ENCODE peak calls at places on chromosomes 4 and X, in six cellular contexts. One of them, this sample, is unnamed.
A peak's percentile ranks its signal among the peaks of the same experiment; 100 is the strongest.

GRCh38 chr4:139665079-139665689 is 435 bp upstream of the MGST2 start:
- DNase-seq in A549: no peak
- DNase-seq in CD8-positive, alpha-beta memory T cell: no peak
- DNase-seq in SK-N-SH: no peak
- DNase-seq in tibial nerve: no peak
- DNase-seq in A673: no peak
- DNase-seq in this sample: no peak

GRCh38 chr4:111466821-111467605 is 678.2 kb upstream of the FAM241A start:
- DNase-seq in SK-N-SH: no peak
- DNase-seq in A673: no peak
- DNase-seq in CD8-positive, alpha-beta memory T cell: no peak
- DNase-seq in A549: no peak
- DNase-seq in tibial nerve: no peak
- DNase-seq in this sample: no peak

GRCh38 chrX:39201305-39201990 is 400.2 kb downstream of the MID1IP1 start:
- DNase-seq in A549: no peak
- DNase-seq in SK-N-SH: no peak
- DNase-seq in CD8-positive, alpha-beta memory T cell: no peak
- DNase-seq in tibial nerve: no peak
- DNase-seq in A673: no peak
- DNase-seq in this sample: no peak

GRCh38 chr4:185847352-185848078 is 35.5 kb upstream of the SORBS2 start:
- DNase-seq in SK-N-SH: peak; percentile 53
- DNase-seq in CD8-positive, alpha-beta memory T cell: no peak
- DNase-seq in A673: no peak
- DNase-seq in tibial nerve: no peak
- DNase-seq in A549: peak; percentile 77
- DNase-seq in this sample: no peak

GRCh38 chr4:147491076-147491475 is 10.2 kb downstream of the EDNRA start:
- DNase-seq in A673: no peak
- DNase-seq in A549: no peak
- DNase-seq in CD8-positive, alpha-beta memory T cell: no peak
- DNase-seq in tibial nerve: no peak
- DNase-seq in SK-N-SH: no peak
- DNase-seq in this sample: no peak

GRCh38 chr4:41154001-41154813 is 60.1 kb downstream of the APBB2 start:
- DNase-seq in A549: no peak
- DNase-seq in tibial nerve: no peak
- DNase-seq in SK-N-SH: no peak
- DNase-seq in A673: no peak
- DNase-seq in CD8-positive, alpha-beta memory T cell: no peak
- DNase-seq in this sample: no peak

GRCh38 chr4:76658231-76659102 is 223.4 kb downstream of the SHROOM3 start:
- DNase-seq in SK-N-SH: no peak
- DNase-seq in A549: no peak
- DNase-seq in CD8-positive, alpha-beta memory T cell: no peak
- DNase-seq in tibial nerve: no peak
- DNase-seq in A673: no peak
- DNase-seq in this sample: no peak

GRCh38 chr4:973431-974397 is at the start of gene DGKQ:
- DNase-seq in A673: peak; percentile 85
- DNase-seq in SK-N-SH: peak; percentile 100
- DNase-seq in CD8-positive, alpha-beta memory T cell: peak; percentile 87
- DNase-seq in A549: peak; percentile 74
- DNase-seq in tibial nerve: peak; percentile 80
- DNase-seq in this sample: peak; percentile 83

GRCh38 chrX:130263016-130263415 is 5.7 kb downstream of the ZNF280C start:
- DNase-seq in tibial nerve: no peak
- DNase-seq in A673: no peak
- DNase-seq in SK-N-SH: no peak
- DNase-seq in CD8-positive, alpha-beta memory T cell: no peak
- DNase-seq in A549: peak; percentile 1
- DNase-seq in this sample: no peak

GRCh38 chr4:128570380-128570779 is 239.1 kb upstream of the JADE1 start:
- DNase-seq in CD8-positive, alpha-beta memory T cell: no peak
- DNase-seq in SK-N-SH: no peak
- DNase-seq in A549: peak; percentile 52
- DNase-seq in tibial nerve: peak; percentile 19
- DNase-seq in A673: no peak
- DNase-seq in this sample: no peak

GRCh38 chrX:16822723-16823122 is 36.5 kb downstream of the TXLNG start:
- DNase-seq in CD8-positive, alpha-beta memory T cell: no peak
- DNase-seq in tibial nerve: no peak
- DNase-seq in SK-N-SH: no peak
- DNase-seq in A549: no peak
- DNase-seq in A673: no peak
- DNase-seq in this sample: no peak

GRCh38 chrX:37455381-37455780 is 106.2 kb downstream of the PRRG1 start:
- DNase-seq in CD8-positive, alpha-beta memory T cell: no peak
- DNase-seq in A549: no peak
- DNase-seq in A673: peak; percentile 37
- DNase-seq in tibial nerve: no peak
- DNase-seq in SK-N-SH: no peak
- DNase-seq in this sample: no peak

GRCh38 chrX:13396887-13397286 is 77.0 kb upstream of the ATXN3L start:
- DNase-seq in A549: peak; percentile 39
- DNase-seq in SK-N-SH: no peak
- DNase-seq in tibial nerve: no peak
- DNase-seq in CD8-positive, alpha-beta memory T cell: no peak
- DNase-seq in A673: no peak
- DNase-seq in this sample: no peak

GRCh38 chr4:180767330-180767729 is 1475.9 kb upstream of the TENM3 start:
- DNase-seq in SK-N-SH: no peak
- DNase-seq in CD8-positive, alpha-beta memory T cell: no peak
- DNase-seq in tibial nerve: no peak
- DNase-seq in A549: no peak
- DNase-seq in A673: no peak
- DNase-seq in this sample: no peak

GRCh38 chrX:48715876-48716502 is 19.5 kb downstream of the SUV39H1 start:
- DNase-seq in A549: no peak
- DNase-seq in CD8-positive, alpha-beta memory T cell: no peak
- DNase-seq in tibial nerve: no peak
- DNase-seq in A673: no peak
- DNase-seq in SK-N-SH: no peak
- DNase-seq in this sample: peak; percentile 21

GRCh38 chr4:70640192-70640591 is 11.6 kb downstream of the ENAM start:
- DNase-seq in A673: no peak
- DNase-seq in tibial nerve: no peak
- DNase-seq in SK-N-SH: no peak
- DNase-seq in CD8-positive, alpha-beta memory T cell: no peak
- DNase-seq in A549: no peak
- DNase-seq in this sample: no peak

GRCh38 chrX:104922206-104922621 is 298.3 kb downstream of the TEX13A start:
- DNase-seq in CD8-positive, alpha-beta memory T cell: peak; percentile 20
- DNase-seq in tibial nerve: peak; percentile 26
- DNase-seq in SK-N-SH: peak; percentile 69
- DNase-seq in A549: peak; percentile 76
- DNase-seq in A673: peak; percentile 81
- DNase-seq in this sample: peak; percentile 39

GRCh38 chr4:152045781-152046571 is 285.2 kb upstream of the GATB start:
- DNase-seq in tibial nerve: no peak
- DNase-seq in A549: peak; percentile 29
- DNase-seq in A673: peak; percentile 29
- DNase-seq in CD8-positive, alpha-beta memory T cell: no peak
- DNase-seq in SK-N-SH: no peak
- DNase-seq in this sample: peak; percentile 30

GRCh38 chr4:84937381-84937977 is 29.0 kb downstream of the WDFY3 start:
- DNase-seq in A549: no peak
- DNase-seq in CD8-positive, alpha-beta memory T cell: no peak
- DNase-seq in A673: no peak
- DNase-seq in SK-N-SH: no peak
- DNase-seq in tibial nerve: no peak
- DNase-seq in this sample: no peak

GRCh38 chr4:80226091-80226490 is 28.8 kb downstream of the PRDM8 start:
- DNase-seq in tibial nerve: no peak
- DNase-seq in A549: no peak
- DNase-seq in SK-N-SH: no peak
- DNase-seq in A673: no peak
- DNase-seq in CD8-positive, alpha-beta memory T cell: no peak
- DNase-seq in this sample: no peak

GRCh38 chr4:18869166-18869565 is 847.6 kb upstream of the LCORL start:
- DNase-seq in A549: no peak
- DNase-seq in CD8-positive, alpha-beta memory T cell: no peak
- DNase-seq in SK-N-SH: peak; percentile 9
- DNase-seq in A673: no peak
- DNase-seq in tibial nerve: no peak
- DNase-seq in this sample: no peak

GRCh38 chr4:41365726-41366125 is 109.0 kb downstream of the UCHL1 start:
- DNase-seq in A549: no peak
- DNase-seq in CD8-positive, alpha-beta memory T cell: no peak
- DNase-seq in tibial nerve: no peak
- DNase-seq in SK-N-SH: no peak
- DNase-seq in A673: no peak
- DNase-seq in this sample: no peak

GRCh38 chr4:25563071-25563564 is 92.5 kb upstream of the SLC34A2 start:
- DNase-seq in SK-N-SH: no peak
- DNase-seq in tibial nerve: no peak
- DNase-seq in A673: no peak
- DNase-seq in CD8-positive, alpha-beta memory T cell: no peak
- DNase-seq in A549: peak; percentile 69
- DNase-seq in this sample: no peak

GRCh38 chrX:47030339-47030738 is 47.9 kb upstream of the RGN start:
- DNase-seq in CD8-positive, alpha-beta memory T cell: no peak
- DNase-seq in A673: peak; percentile 85
- DNase-seq in tibial nerve: no peak
- DNase-seq in A549: peak; percentile 71
- DNase-seq in SK-N-SH: peak; percentile 41
- DNase-seq in this sample: peak; percentile 36

GRCh38 chr4:142404191-142404611 is 441.9 kb downstream of the INPP4B start:
- DNase-seq in SK-N-SH: no peak
- DNase-seq in A549: peak; percentile 54
- DNase-seq in CD8-positive, alpha-beta memory T cell: no peak
- DNase-seq in tibial nerve: no peak
- DNase-seq in A673: peak; percentile 43
- DNase-seq in this sample: no peak

GRCh38 chrX:134604701-134605271 is 53.5 kb downstream of the PLAC1 start:
- DNase-seq in SK-N-SH: no peak
- DNase-seq in A673: peak; percentile 43
- DNase-seq in tibial nerve: no peak
- DNase-seq in CD8-positive, alpha-beta memory T cell: no peak
- DNase-seq in A549: peak; percentile 54
- DNase-seq in this sample: no peak

GRCh38 chrX:20237864-20238263 is 28.8 kb downstream of the RPS6KA3 start:
- DNase-seq in CD8-positive, alpha-beta memory T cell: no peak
- DNase-seq in tibial nerve: no peak
- DNase-seq in SK-N-SH: no peak
- DNase-seq in A673: peak; percentile 8
- DNase-seq in A549: no peak
- DNase-seq in this sample: no peak

DNA sequence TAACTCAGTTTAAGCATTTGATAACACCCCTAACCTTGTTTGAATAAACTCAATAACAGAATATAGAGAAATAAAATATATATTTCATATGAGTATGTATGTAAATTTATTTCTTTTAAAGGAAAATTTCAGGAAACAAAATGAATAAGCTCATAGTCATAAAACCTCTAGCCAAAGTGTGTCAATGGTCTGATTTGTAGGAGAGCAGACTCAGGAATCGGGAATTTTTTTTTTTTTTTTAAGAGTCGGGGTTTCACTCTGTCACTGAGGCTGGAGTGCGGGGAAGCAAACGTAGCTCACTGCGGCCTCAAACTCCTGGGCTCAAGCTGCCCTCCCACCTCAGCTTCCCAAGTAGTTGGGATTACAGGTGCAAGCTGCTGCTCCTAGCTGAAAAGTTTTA is 2.4 kb downstream of the PKD2 start:
- DNase-seq in A549: no peak
- DNase-seq in A673: no peak
- DNase-seq in CD8-positive, alpha-beta memory T cell: no peak
- DNase-seq in tibial nerve: no peak
- DNase-seq in SK-N-SH: no peak
- DNase-seq in this sample: no peak
- H3K4me3 ChIP-seq in A549: no peak overlapping the region
- H3K4me3 ChIP-seq in A673: no peak overlapping the region
- H3K4me3 ChIP-seq in CD8-positive, alpha-beta memory T cell: no peak overlapping the region
- H3K4me3 ChIP-seq in tibial nerve: no peak overlapping the region
- H3K4me3 ChIP-seq in SK-N-SH: no peak overlapping the region
- H3K4me3 ChIP-seq in this sample: no peak overlapping the region

GRCh38 chr4:173174184-173175156 is 5.9 kb downstream of the GALNT7 start:
- DNase-seq in A673: no peak
- DNase-seq in CD8-positive, alpha-beta memory T cell: no peak
- DNase-seq in SK-N-SH: no peak
- DNase-seq in A549: no peak
- DNase-seq in tibial nerve: no peak
- DNase-seq in this sample: no peak
- H3K4me1 ChIP-seq in A673: peaks cover 66% of the 10 kb centered on the region
- H3K4me1 ChIP-seq in CD8-positive, alpha-beta memory T cell: peaks cover 16% of the 10 kb centered on the region
- H3K4me1 ChIP-seq in SK-N-SH: peaks cover 31% of the 10 kb centered on the region
- H3K4me1 ChIP-seq in A549: peaks cover 73% of the 10 kb centered on the region
- H3K4me1 ChIP-seq in tibial nerve: peaks cover 9% of the 10 kb centered on the region
- H3K4me1 ChIP-seq in this sample: peaks cover 20% of the 10 kb centered on the region

GRCh38 chr4:8093587-8094274 is 64.9 kb downstream of the ABLIM2 start:
- DNase-seq in A549: no peak
- DNase-seq in CD8-positive, alpha-beta memory T cell: no peak
- DNase-seq in A673: no peak
- DNase-seq in SK-N-SH: no peak
- DNase-seq in tibial nerve: no peak
- DNase-seq in this sample: no peak
- H3K4me3 ChIP-seq in A549: no peak overlapping the region
- H3K4me3 ChIP-seq in CD8-positive, alpha-beta memory T cell: no peak overlapping the region
- H3K4me3 ChIP-seq in A673: no peak overlapping the region
- H3K4me3 ChIP-seq in SK-N-SH: no peak overlapping the region
- H3K4me3 ChIP-seq in tibial nerve: no peak overlapping the region
- H3K4me3 ChIP-seq in this sample: no peak overlapping the region

DNA sequence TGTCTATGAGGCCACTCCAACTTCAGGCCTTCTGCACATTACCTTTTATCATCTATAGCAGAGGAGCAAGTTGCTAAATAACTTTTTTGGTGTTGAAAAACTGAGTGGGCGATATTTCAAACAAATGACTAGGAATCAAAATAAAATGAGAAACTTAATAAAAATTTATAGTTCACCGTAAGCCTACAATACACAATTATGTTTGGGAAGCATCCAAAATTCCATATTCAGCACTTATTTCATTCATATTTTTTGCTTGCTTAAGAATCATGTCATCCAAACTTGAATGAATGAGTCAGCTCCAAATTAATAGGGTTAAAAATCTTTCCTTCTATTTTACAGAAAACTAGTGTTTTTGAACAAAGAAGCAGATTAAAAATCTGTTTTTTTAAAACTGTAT is 119.1 kb downstream of the SH3RF1 start:
- DNase-seq in SK-N-SH: no peak
- DNase-seq in tibial nerve: no peak
- DNase-seq in A673: no peak
- DNase-seq in CD8-positive, alpha-beta memory T cell: no peak
- DNase-seq in A549: no peak
- DNase-seq in this sample: no peak
- H3K4me1 ChIP-seq in SK-N-SH: peaks cover 43% of the 10 kb centered on the region
- H3K4me1 ChIP-seq in tibial nerve: no peaks in the 10 kb centered on the region
- H3K4me1 ChIP-seq in A673: peaks cover 8% of the 10 kb centered on the region
- H3K4me1 ChIP-seq in CD8-positive, alpha-beta memory T cell: no peaks in the 10 kb centered on the region
- H3K4me1 ChIP-seq in A549: peaks cover 31% of the 10 kb centered on the region
- H3K4me1 ChIP-seq in this sample: no peaks in the 10 kb centered on the region

DNA sequence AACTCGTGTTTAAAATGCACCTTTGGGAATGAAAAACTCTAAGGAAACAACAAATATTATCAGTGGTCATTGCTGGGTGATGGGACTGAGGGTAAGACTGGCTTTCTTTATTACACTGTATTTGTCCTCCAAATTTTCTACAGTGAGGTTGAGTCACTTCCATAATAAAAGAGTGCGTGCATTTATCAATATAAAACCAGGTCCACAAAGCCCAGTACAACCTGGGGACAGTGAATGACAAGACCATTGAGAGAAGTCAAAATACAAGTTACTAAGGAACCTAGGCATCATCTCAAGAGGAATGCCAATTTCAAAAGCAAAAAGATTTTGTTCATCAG is 76.4 kb downstream of the MAGED4 start:
- DNase-seq in SK-N-SH: no peak
- DNase-seq in A549: no peak
- DNase-seq in CD8-positive, alpha-beta memory T cell: no peak
- DNase-seq in tibial nerve: no peak
- DNase-seq in A673: no peak
- DNase-seq in this sample: no peak
- H3K4me3 ChIP-seq in SK-N-SH: peak overlapping the region; percentile 83
- H3K4me3 ChIP-seq in A549: peak overlapping the region; percentile 51
- H3K4me3 ChIP-seq in CD8-positive, alpha-beta memory T cell: no peak overlapping the region
- H3K4me3 ChIP-seq in tibial nerve: peak overlapping the region; percentile 59
- H3K4me3 ChIP-seq in A673: peak overlapping the region; percentile 61
- H3K4me3 ChIP-seq in this sample: no peak overlapping the region